ENCODE peak calls at places on chromosomes 12 and 14, in eight cellular contexts. L, P, T, K, C, E, U and A are unnamed samples.

GRCh38 chr12:92467886-92468285 is 234.9 kb upstream of the PLEKHG7 start:
- DNase-seq in L (no peak), P (peak; percentile 25), T (peak; percentile 28), K (peak; percentile 3), C (no peak), E (no peak), U (no peak), A (no peak)

GRCh38 chr12:47773858-47774580 is 981 bp downstream of the SLC48A1 start:
- DNase-seq in L (no peak), P (no peak), T (no peak), K (no peak), C (no peak), E (no peak), U (peak; percentile 46), A (no peak)

GRCh38 chr12:49903700-49904423 is at the start of gene FAIM2:
- DNase-seq in L (peak; percentile 17), P (no peak), T (peak; percentile 77), K (no peak), C (no peak), E (peak; percentile 73), U (peak; percentile 60), A (no peak)

GRCh38 chr12:70581199-70581598 is 56.0 kb downstream of the PTPRB start:
- DNase-seq in L (no peak), P (no peak), T (no peak), K (no peak), C (no peak), E (no peak), U (no peak), A (no peak)

GRCh38 chr14:73788871-73789590 is 62.6 kb upstream of the PTGR2 start:
- DNase-seq in L (no peak), P (no peak), T (peak; percentile 36), K (no peak), C (no peak), E (no peak), U (no peak), A (no peak)

GRCh38 chr12:57724003-57724935 is 14.3 kb downstream of the AGAP2 start:
- DNase-seq in L (no peak), P (no peak), T (no peak), K (no peak), C (no peak), E (no peak), U (no peak), A (no peak)

GRCh38 chr12:71014180-71014785 is 93.7 kb upstream of the PTPRR start:
- DNase-seq in L (no peak), P (no peak), T (peak; percentile 89), K (peak; percentile 2), C (no peak), E (peak; percentile 57), U (no peak), A (no peak)

GRCh38 chr14:24310666-24311604 is at the start of gene LTB4R:
- DNase-seq in L (peak; percentile 55), P (peak; percentile 38), T (peak; percentile 86), K (no peak), C (peak; percentile 88), E (peak; percentile 71), U (peak; percentile 86), A (peak; percentile 26)

GRCh38 chr12:111444706-111445310 is 39.1 kb downstream of the SH2B3 start:
- DNase-seq in L (peak; percentile 59), P (peak; percentile 45), T (peak; percentile 64), K (no peak), C (peak; percentile 87), E (peak; percentile 26), U (peak; percentile 83), A (peak; percentile 95)

GRCh38 chr14:103746706-103747105 is 31.1 kb downstream of the ZFYVE21 start:
- DNase-seq in L (no peak), P (no peak), T (peak; percentile 29), K (no peak), C (no peak), E (peak; percentile 13), U (no peak), A (no peak)

GRCh38 chr12:14322403-14322802 is 43.1 kb upstream of the ATF7IP start:
- DNase-seq in L (no peak), P (no peak), T (peak; percentile 35), K (no peak), C (no peak), E (peak; percentile 70), U (no peak), A (no peak)

GRCh38 chr14:78023112-78023511 is 147.1 kb upstream of the NRXN3 start:
- DNase-seq in L (no peak), P (no peak), T (no peak), K (no peak), C (no peak), E (no peak), U (no peak), A (no peak)

GRCh38 chr12:109192358-109192757 is 76.0 kb downstream of the ACACB start:
- DNase-seq in L (no peak), P (peak; percentile 61), T (peak; percentile 9), K (peak; percentile 26), C (no peak), E (peak; percentile 89), U (no peak), A (no peak)

GRCh38 chr14:28766505-28767238 is at the start of gene FOXG1:
- DNase-seq in L (no peak), P (no peak), T (no peak), K (no peak), C (peak; percentile 82), E (peak; percentile 44), U (peak; percentile 12), A (no peak)

GRCh38 chr14:95516554-95517209 is at the start of gene SYNE3:
- DNase-seq in L (peak; percentile 51), P (no peak), T (no peak), K (peak; percentile 16), C (peak; percentile 80), E (no peak), U (peak; percentile 73), A (no peak)

GRCh38 chr14:21268612-21269251 is 510 bp downstream of the HNRNPC start:
- DNase-seq in L (no peak), P (peak; percentile 39), T (peak; percentile 84), K (no peak), C (no peak), E (peak; percentile 66), U (no peak), A (no peak)

GRCh38 chr14:62179367-62180018 is 417.3 kb downstream of the SNAPC1 start:
- DNase-seq in L (no peak), P (no peak), T (peak; percentile 92), K (peak; percentile 55), C (peak; percentile 6), E (peak; percentile 90), U (no peak), A (peak; percentile 30)

GRCh38 chr12:96907681-96908163 is 665 bp downstream of the NEDD1 start:
- DNase-seq in L (peak; percentile 7), P (no peak), T (peak; percentile 37), K (peak; percentile 8), C (no peak), E (peak; percentile 26), U (no peak), A (no peak)

DNA sequence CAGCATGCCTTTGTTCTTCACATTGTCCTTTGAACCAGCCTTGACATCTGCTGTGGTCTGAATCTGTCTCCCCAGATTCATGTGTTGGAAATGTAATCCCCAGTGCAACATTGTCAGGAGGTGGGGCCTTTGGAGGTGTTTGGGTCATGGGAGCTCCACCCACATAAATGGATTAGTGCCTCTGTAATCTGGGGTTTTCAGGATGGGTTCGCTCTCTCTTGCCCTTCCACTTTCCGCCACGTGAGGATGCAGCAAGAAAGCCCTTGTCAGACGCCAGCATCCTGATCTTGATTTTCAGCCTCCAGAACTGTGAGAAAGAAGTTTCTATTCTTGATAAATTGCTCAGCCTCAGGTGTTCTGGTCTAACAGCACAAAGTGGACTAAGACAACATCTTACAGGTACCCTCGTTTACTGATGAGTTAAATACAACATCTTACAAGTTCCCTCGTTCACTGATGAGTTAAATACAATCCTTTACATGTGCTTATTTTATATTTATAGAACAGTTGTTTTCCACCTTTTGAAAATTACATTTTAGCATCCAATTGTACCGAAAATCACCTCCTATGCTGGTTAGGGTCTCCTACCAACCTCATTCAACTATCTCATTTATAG is 54.4 kb upstream of the RIMBP2 start:
- DNase-seq in L (no peak), P (no peak), T (no peak), K (no peak), C (no peak), E (no peak), U (no peak), A (no peak)
- TF ChIP-seq CTCF in L (no peak), P (no peak), T (no peak), K (no peak), C (no peak), E (no peak), U (no peak), A (peak; percentile 39)

GRCh38 chr12:116697305-116698130 is 40.4 kb downstream of the SPRING1 start:
- DNase-seq in L (no peak), P (no peak), T (no peak), K (peak; percentile 23), C (no peak), E (no peak), U (no peak), A (no peak)
- TF ChIP-seq CTCF in L (no peak), P (no peak), T (peak; percentile 33), K (no peak), C (peak; percentile 49), E (peak; percentile 41), U (peak; percentile 30), A (peak; percentile 34)

GRCh38 chr14:100279133-100279532 is 27.1 kb downstream of the SLC25A29 start:
- DNase-seq in L (no peak), P (no peak), T (no peak), K (no peak), C (no peak), E (no peak), U (no peak), A (no peak)

GRCh38 chr14:100282083-100282350 is 24.2 kb downstream of the SLC25A29 start:
- DNase-seq in L (no peak), P (no peak), T (no peak), K (no peak), C (no peak), E (no peak), U (no peak), A (no peak)

GRCh38 chr14:100281286-100282082 is 24.8 kb downstream of the SLC25A29 start:
- DNase-seq in L (no peak), P (no peak), T (no peak), K (no peak), C (no peak), E (no peak), U (peak; percentile 71), A (no peak)

GRCh38 chr14:100279563-100279962 is 26.7 kb downstream of the SLC25A29 start:
- DNase-seq in L (no peak), P (no peak), T (no peak), K (no peak), C (no peak), E (no peak), U (no peak), A (no peak)

GRCh38 chr14:100278702-100279101 is 27.5 kb downstream of the SLC25A29 start:
- DNase-seq in L (no peak), P (no peak), T (peak; percentile 85), K (no peak), C (no peak), E (peak; percentile 76), U (peak; percentile 70), A (no peak)
- TF ChIP-seq CTCF in L (no peak), P (no peak), T (peak; percentile 51), K (no peak), C (peak; percentile 27), E (peak; percentile 57), U (peak; percentile 16), A (peak; percentile 29)

DNA sequence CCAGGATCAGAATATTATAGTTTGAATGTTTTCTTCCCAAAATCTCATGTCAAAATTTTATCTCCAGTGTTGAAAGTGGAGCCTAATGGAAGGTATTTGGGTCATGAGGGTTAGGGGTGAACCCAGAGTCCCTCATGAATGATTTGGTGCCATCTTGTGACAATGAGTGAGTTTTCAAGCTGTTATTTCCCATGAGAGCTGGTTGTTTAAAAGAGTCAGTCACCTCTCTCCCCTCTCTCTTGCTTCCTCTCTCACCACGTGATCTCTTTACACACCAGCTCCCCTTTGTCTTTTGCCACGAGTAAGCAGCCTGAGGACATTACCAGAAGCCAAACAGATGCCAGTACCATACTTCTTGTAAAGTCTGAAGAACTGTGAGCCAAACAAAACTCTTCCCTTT is 561.6 kb downstream of the RERGL start:
- DNase-seq in L (no peak), P (no peak), T (no peak), K (no peak), C (no peak), E (no peak), U (no peak), A (no peak)
- TF ChIP-seq CTCF in L (no peak), P (no peak), T (no peak), K (no peak), C (no peak), E (no peak), U (no peak), A (no peak)